ENCODE peak calls at places on chromosomes 7 and 10, in eight cellular contexts. A is HCT116, M is kidney epithelial cell, W is tibial artery, K is hepatocyte, S is MM.1S, Q is heart right ventricle, B is neural progenitor cell. H is an unnamed sample.

GRCh38 chr7:131602994-131603372 is 46.6 kb upstream of the PODXL start:
- DNase-seq in A (no peak), M (no peak), W (no peak), K (no peak), S (no peak), Q (no peak), B (no peak), H (no peak)

GRCh38 chr7:7889791-7890568 is 78.6 kb upstream of the GLCCI1 start:
- DNase-seq in A (no peak), M (no peak), W (no peak), K (no peak), S (no peak), Q (no peak), B (no peak), H (no peak)

GRCh38 chr7:68783671-68784070 is 814.6 kb upstream of the AUTS2 start:
- DNase-seq in A (no peak), M (no peak), W (no peak), K (peak), S (no peak), Q (no peak), B (no peak), H (no peak)

GRCh38 chr10:101856626-101857025 is 13.0 kb upstream of the KCNIP2 start:
- DNase-seq in A (no peak), M (no peak), W (no peak), K (no peak), S (no peak), Q (no peak), B (no peak), H (no peak)

GRCh38 chr10:99535764-99536399 is 3.1 kb downstream of the NKX2-3 start:
- DNase-seq in A (no peak), M (no peak), W (no peak), K (no peak), S (no peak), Q (no peak), B (peak), H (no peak)

GRCh38 chr10:35632027-35632426 is 10.1 kb downstream of the FZD8 start:
- DNase-seq in A (no peak), M (no peak), W (no peak), K (no peak), S (no peak), Q (no peak), B (no peak), H (no peak)

GRCh38 chr10:84537447-84537931 is 209.1 kb downstream of the CCSER2 start:
- DNase-seq in A (peak), M (no peak), W (peak), K (peak), S (peak), Q (peak), B (peak), H (peak)

GRCh38 chr10:91462423-91462822 is 52.3 kb downstream of the HECTD2 start:
- DNase-seq in A (no peak), M (no peak), W (no peak), K (no peak), S (no peak), Q (no peak), B (no peak), H (no peak)

GRCh38 chr7:98724591-98724990 is 107.5 kb downstream of the NPTX2 start:
- DNase-seq in A (no peak), M (no peak), W (no peak), K (no peak), S (no peak), Q (no peak), B (no peak), H (no peak)

GRCh38 chr7:130365511-130366441 is 14.5 kb upstream of the CPA1 start:
- DNase-seq in A (no peak), M (peak), W (no peak), K (no peak), S (no peak), Q (no peak), B (peak), H (peak)

GRCh38 chr10:71735709-71736569 is 16.4 kb upstream of the C10orf105 start:
- DNase-seq in A (no peak), M (no peak), W (no peak), K (no peak), S (no peak), Q (no peak), B (no peak), H (no peak)

GRCh38 chr10:9656386-9656785 is 1361.3 kb upstream of the CELF2 start:
- DNase-seq in A (no peak), M (no peak), W (no peak), K (no peak), S (no peak), Q (no peak), B (no peak), H (no peak)

GRCh38 chr7:29479606-29480200 is 83.9 kb upstream of the PRR15 start:
- DNase-seq in A (no peak), M (no peak), W (no peak), K (no peak), S (no peak), Q (peak), B (peak), H (no peak)

GRCh38 chr10:132306951-132307751 is 599 bp downstream of the STK32C start:
- DNase-seq in A (no peak), M (no peak), W (no peak), K (peak), S (no peak), Q (peak), B (peak), H (no peak)

GRCh38 chr7:78970440-78970916 is 483.0 kb downstream of the MAGI2 start:
- DNase-seq in A (no peak), M (no peak), W (no peak), K (no peak), S (no peak), Q (no peak), B (peak), H (no peak)

GRCh38 chr7:149293946-149294640 is 32.1 kb downstream of the ZNF783 start:
- DNase-seq in A (no peak), M (no peak), W (no peak), K (no peak), S (no peak), Q (no peak), B (no peak), H (no peak)

GRCh38 chr10:1187855-1188555 is 131.8 kb downstream of the WDR37 start:
- DNase-seq in A (no peak), M (no peak), W (no peak), K (no peak), S (no peak), Q (no peak), B (no peak), H (no peak)

GRCh38 chr10:98267894-98268693 is at the start of gene LOXL4:
- DNase-seq in A (no peak), M (no peak), W (no peak), K (peak), S (no peak), Q (peak), B (peak), H (peak)

GRCh38 chr7:31336202-31337035 is 4.1 kb downstream of the NEUROD6 start:
- DNase-seq in A (no peak), M (no peak), W (no peak), K (peak), S (no peak), Q (no peak), B (peak), H (peak)

GRCh38 chr7:30906014-30906413 is 5.6 kb upstream of the AQP1 start:
- DNase-seq in A (no peak), M (no peak), W (no peak), K (no peak), S (no peak), Q (peak), B (no peak), H (no peak)

GRCh38 chr7:111108526-111108925 is 17.6 kb downstream of the LRRN3 start:
- DNase-seq in A (no peak), M (no peak), W (no peak), K (no peak), S (no peak), Q (no peak), B (no peak), H (no peak)

GRCh38 chr7:158074896-158075632 is 512.6 kb downstream of the PTPRN2 start:
- DNase-seq in A (no peak), M (no peak), W (no peak), K (no peak), S (no peak), Q (no peak), B (no peak), H (no peak)
- TF ChIP-seq CTCF in A (no peak), M (no peak), W (no peak), K (no peak), S (no peak), Q (no peak), B (no peak), H (no peak)

GRCh38 chr7:114937422-114937821 is 15.5 kb downstream of the MDFIC start:
- DNase-seq in A (no peak), M (no peak), W (no peak), K (no peak), S (no peak), Q (no peak), B (no peak), H (no peak)

GRCh38 chr7:114941692-114942091 is 19.8 kb downstream of the MDFIC start:
- DNase-seq in A (no peak), M (no peak), W (no peak), K (no peak), S (no peak), Q (no peak), B (no peak), H (no peak)

GRCh38 chr7:114938785-114939184 is 16.9 kb downstream of the MDFIC start:
- DNase-seq in A (no peak), M (no peak), W (no peak), K (no peak), S (no peak), Q (no peak), B (no peak), H (no peak)

GRCh38 chr7:114942443-114943175 is 20.7 kb downstream of the MDFIC start:
- DNase-seq in A (no peak), M (no peak), W (no peak), K (no peak), S (no peak), Q (no peak), B (no peak), H (no peak)

DNA sequence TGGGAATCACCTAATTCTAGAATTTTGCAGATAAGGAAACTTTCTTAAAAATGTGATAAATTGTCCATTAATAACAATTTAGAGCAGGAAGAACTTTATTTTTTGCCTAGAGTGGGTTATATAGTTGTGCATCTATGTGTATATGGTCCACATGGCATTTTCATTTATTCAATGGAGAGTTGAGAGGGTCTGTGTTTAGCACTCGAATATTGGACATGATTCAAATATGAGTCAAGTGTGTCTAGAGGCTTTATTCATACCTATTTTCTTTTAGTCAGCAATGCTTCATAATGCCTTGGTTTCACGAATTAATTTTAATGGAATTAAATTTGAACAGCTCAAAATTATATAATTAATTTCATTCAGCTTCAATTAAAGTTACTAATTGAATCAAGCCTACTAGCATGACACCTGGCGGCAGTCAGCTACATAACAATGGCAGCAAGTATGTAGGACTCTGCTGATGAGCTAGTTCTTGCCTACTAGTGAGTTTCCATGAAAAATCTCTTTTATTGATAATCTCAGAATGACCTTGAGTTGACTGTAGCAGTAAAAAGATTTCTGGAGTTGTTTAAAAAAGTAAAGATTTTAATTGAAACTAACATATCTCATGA is 17.7 kb downstream of the MDFIC start:
- DNase-seq in A (no peak), M (no peak), W (no peak), K (no peak), S (no peak), Q (no peak), B (no peak), H (no peak)
- TF ChIP-seq CTCF in A (no peak), M (no peak), W (no peak), K (no peak), S (peak), Q (no peak), B (peak), H (no peak)

GRCh38 chr7:36047254-36047653 is 105.8 kb upstream of the EEPD1 start:
- DNase-seq in A (no peak), M (no peak), W (no peak), K (no peak), S (no peak), Q (no peak), B (no peak), H (no peak)
- TF ChIP-seq CTCF in A (peak), M (peak), W (no peak), K (peak), S (peak), Q (no peak), B (peak), H (no peak)

GRCh38 chr10:19713800-19714525 is 102.3 kb upstream of the PLXDC2 start:
- DNase-seq in A (no peak), M (no peak), W (no peak), K (no peak), S (no peak), Q (no peak), B (peak), H (no peak)
- TF ChIP-seq CTCF in A (no peak), M (no peak), W (no peak), K (no peak), S (no peak), Q (peak), B (no peak), H (no peak)

DNA sequence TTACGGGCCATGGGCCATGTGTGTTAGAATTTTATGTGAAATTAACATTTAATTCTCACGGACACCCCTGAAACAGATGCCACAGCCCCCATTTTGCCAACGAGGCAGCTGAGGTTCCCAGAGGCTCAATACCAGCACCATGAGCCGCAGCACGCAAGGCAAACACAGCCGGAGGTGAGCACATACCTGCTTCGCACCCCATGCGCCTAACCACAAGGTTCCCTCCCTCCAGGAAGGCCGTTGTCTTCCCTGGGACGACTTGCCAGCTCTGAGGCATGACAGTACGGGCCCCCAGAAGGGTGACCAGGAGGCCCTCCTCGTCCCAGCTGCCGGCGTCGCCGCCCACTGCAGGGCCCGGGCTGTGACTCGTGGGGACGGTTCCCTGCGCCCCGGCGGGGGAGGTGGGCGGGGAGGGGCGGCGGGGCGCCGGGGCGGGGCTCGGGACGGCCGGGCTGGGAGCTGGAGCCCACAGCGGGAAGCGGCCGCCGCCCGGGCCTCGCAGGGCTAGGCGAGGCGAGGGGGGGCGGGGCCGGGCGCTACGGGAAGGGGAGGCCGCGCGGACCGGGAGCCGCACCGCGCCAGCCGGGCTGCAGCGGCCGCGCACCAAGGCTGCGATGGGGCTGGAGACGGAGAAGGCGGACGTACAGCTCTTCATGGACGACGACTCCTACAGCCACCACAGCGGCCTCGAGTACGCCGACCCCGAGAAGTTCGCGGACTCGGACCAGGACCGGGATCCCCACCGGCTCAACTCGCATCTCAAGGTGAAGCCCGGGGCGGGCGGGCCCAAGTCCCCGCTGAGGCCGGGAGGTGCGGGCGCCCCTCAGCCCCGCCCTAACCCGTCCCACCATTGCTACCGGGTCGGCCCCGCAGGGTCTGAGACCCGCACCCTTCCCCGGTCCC is at the start of gene CAV2:
- DNase-seq in A (peak), M (no peak), W (peak), K (peak), S (peak), Q (peak), B (peak), H (peak)
- TF ChIP-seq CTCF in A (no peak), M (no peak), W (peak), K (no peak), S (no peak), Q (no peak), B (no peak), H (no peak)

H was measured in GM13976.